ENCODE peak calls at places on chromosomes 11 and 22, in six cellular contexts. One of them, this sample, is unnamed.
A peak's percentile ranks its signal among the peaks of the same experiment; 100 is the strongest.

GRCh38 chr11:46693597-46694012 is 6.8 kb downstream of the ARHGAP1 start:
- DNase-seq in choroid plexus epithelial cell: peak; percentile 74
- DNase-seq in astrocyte of the spinal cord: peak; percentile 40
- DNase-seq in dorsolateral prefrontal cortex: no peak
- DNase-seq in Calu3: no peak
- DNase-seq in endothelial cell: no peak
- DNase-seq in this sample: no peak

GRCh38 chr22:19984851-19985811 is 31.5 kb downstream of the ARVCF start:
- DNase-seq in astrocyte of the spinal cord: no peak
- DNase-seq in dorsolateral prefrontal cortex: no peak
- DNase-seq in endothelial cell: no peak
- DNase-seq in choroid plexus epithelial cell: no peak
- DNase-seq in Calu3: no peak
- DNase-seq in this sample: no peak

GRCh38 chr11:63687845-63688244 is 6.5 kb downstream of the RTN3 start:
- DNase-seq in Calu3: no peak
- DNase-seq in choroid plexus epithelial cell: no peak
- DNase-seq in dorsolateral prefrontal cortex: no peak
- DNase-seq in astrocyte of the spinal cord: no peak
- DNase-seq in endothelial cell: no peak
- DNase-seq in this sample: no peak

GRCh38 chr11:70661763-70662501 is 263.6 kb downstream of the CTTN start:
- DNase-seq in Calu3: no peak
- DNase-seq in dorsolateral prefrontal cortex: peak; percentile 85
- DNase-seq in choroid plexus epithelial cell: no peak
- DNase-seq in endothelial cell: peak; percentile 39
- DNase-seq in astrocyte of the spinal cord: peak; percentile 14
- DNase-seq in this sample: no peak

GRCh38 chr11:74084796-74085541 is 76.1 kb upstream of the UCP3 start:
- DNase-seq in choroid plexus epithelial cell: peak; percentile 59
- DNase-seq in Calu3: no peak
- DNase-seq in astrocyte of the spinal cord: peak; percentile 15
- DNase-seq in dorsolateral prefrontal cortex: no peak
- DNase-seq in endothelial cell: no peak
- DNase-seq in this sample: peak; percentile 1

GRCh38 chr22:45422237-45422983 is 8.9 kb downstream of the RIBC2 start:
- DNase-seq in dorsolateral prefrontal cortex: no peak
- DNase-seq in endothelial cell: no peak
- DNase-seq in choroid plexus epithelial cell: no peak
- DNase-seq in Calu3: no peak
- DNase-seq in astrocyte of the spinal cord: no peak
- DNase-seq in this sample: no peak

GRCh38 chr11:18776324-18776723 is 15.3 kb downstream of the PTPN5 start:
- DNase-seq in dorsolateral prefrontal cortex: no peak
- DNase-seq in choroid plexus epithelial cell: no peak
- DNase-seq in Calu3: no peak
- DNase-seq in astrocyte of the spinal cord: no peak
- DNase-seq in endothelial cell: no peak
- DNase-seq in this sample: no peak

GRCh38 chr11:63504933-63505586 is 824 bp upstream of the LGALS12 start:
- DNase-seq in astrocyte of the spinal cord: no peak
- DNase-seq in endothelial cell: no peak
- DNase-seq in choroid plexus epithelial cell: no peak
- DNase-seq in Calu3: no peak
- DNase-seq in dorsolateral prefrontal cortex: peak; percentile 58
- DNase-seq in this sample: peak; percentile 40

GRCh38 chr22:39972656-39973055 is 12.5 kb downstream of the TMA7B start:
- DNase-seq in Calu3: no peak
- DNase-seq in dorsolateral prefrontal cortex: no peak
- DNase-seq in choroid plexus epithelial cell: no peak
- DNase-seq in astrocyte of the spinal cord: no peak
- DNase-seq in endothelial cell: no peak
- DNase-seq in this sample: no peak

GRCh38 chr22:22082229-22082835 is 99.7 kb upstream of the TOP3B start:
- DNase-seq in astrocyte of the spinal cord: no peak
- DNase-seq in Calu3: no peak
- DNase-seq in dorsolateral prefrontal cortex: no peak
- DNase-seq in choroid plexus epithelial cell: no peak
- DNase-seq in endothelial cell: no peak
- DNase-seq in this sample: no peak

GRCh38 chr11:120400564-120401364 is 64.6 kb downstream of the ARHGEF12 start:
- DNase-seq in dorsolateral prefrontal cortex: no peak
- DNase-seq in Calu3: peak; percentile 33
- DNase-seq in endothelial cell: no peak
- DNase-seq in choroid plexus epithelial cell: peak; percentile 99
- DNase-seq in astrocyte of the spinal cord: peak; percentile 98
- DNase-seq in this sample: peak; percentile 98

GRCh38 chr11:70742553-70743291 is 344.4 kb downstream of the CTTN start:
- DNase-seq in astrocyte of the spinal cord: no peak
- DNase-seq in choroid plexus epithelial cell: no peak
- DNase-seq in endothelial cell: peak; percentile 26
- DNase-seq in dorsolateral prefrontal cortex: peak; percentile 23
- DNase-seq in Calu3: no peak
- DNase-seq in this sample: no peak

GRCh38 chr11:2166091-2166851 is 5.3 kb upstream of the INS start:
- DNase-seq in astrocyte of the spinal cord: no peak
- DNase-seq in Calu3: peak; percentile 64
- DNase-seq in endothelial cell: peak; percentile 61
- DNase-seq in dorsolateral prefrontal cortex: no peak
- DNase-seq in choroid plexus epithelial cell: peak; percentile 23
- DNase-seq in this sample: peak; percentile 35

GRCh38 chr11:55357560-55358184 is 10.1 kb upstream of the OR4A15 start:
- DNase-seq in choroid plexus epithelial cell: no peak
- DNase-seq in Calu3: no peak
- DNase-seq in dorsolateral prefrontal cortex: no peak
- DNase-seq in astrocyte of the spinal cord: no peak
- DNase-seq in endothelial cell: no peak
- DNase-seq in this sample: no peak

GRCh38 chr11:3609416-3610265 is 32.2 kb downstream of the ART5 start:
- DNase-seq in astrocyte of the spinal cord: peak; percentile 44
- DNase-seq in choroid plexus epithelial cell: peak; percentile 65
- DNase-seq in endothelial cell: peak; percentile 50
- DNase-seq in dorsolateral prefrontal cortex: no peak
- DNase-seq in Calu3: peak; percentile 66
- DNase-seq in this sample: peak; percentile 51

GRCh38 chr11:130945945-130946344 is 29.7 kb upstream of the SNX19 start:
- DNase-seq in endothelial cell: no peak
- DNase-seq in choroid plexus epithelial cell: peak; percentile 59
- DNase-seq in dorsolateral prefrontal cortex: peak; percentile 77
- DNase-seq in astrocyte of the spinal cord: peak; percentile 67
- DNase-seq in Calu3: no peak
- DNase-seq in this sample: peak; percentile 52

GRCh38 chr22:17112491-17113042 is 8.6 kb downstream of the TMEM121B start:
- DNase-seq in Calu3: no peak
- DNase-seq in endothelial cell: no peak
- DNase-seq in choroid plexus epithelial cell: no peak
- DNase-seq in dorsolateral prefrontal cortex: no peak
- DNase-seq in astrocyte of the spinal cord: no peak
- DNase-seq in this sample: no peak

GRCh38 chr11:1072821-1073231 is 1.8 kb upstream of the MUC2 start:
- DNase-seq in endothelial cell: no peak
- DNase-seq in dorsolateral prefrontal cortex: peak; percentile 36
- DNase-seq in Calu3: no peak
- DNase-seq in choroid plexus epithelial cell: no peak
- DNase-seq in astrocyte of the spinal cord: no peak
- DNase-seq in this sample: no peak

GRCh38 chr22:49077586-49077985 is 750.1 kb downstream of the BRD1 start:
- DNase-seq in Calu3: no peak
- DNase-seq in endothelial cell: no peak
- DNase-seq in dorsolateral prefrontal cortex: peak; percentile 32
- DNase-seq in astrocyte of the spinal cord: no peak
- DNase-seq in choroid plexus epithelial cell: no peak
- DNase-seq in this sample: no peak

GRCh38 chr11:287821-288327 is 1.1 kb upstream of the PGGHG start:
- DNase-seq in Calu3: no peak
- DNase-seq in endothelial cell: no peak
- DNase-seq in astrocyte of the spinal cord: no peak
- DNase-seq in dorsolateral prefrontal cortex: peak; percentile 41
- DNase-seq in choroid plexus epithelial cell: no peak
- DNase-seq in this sample: no peak

GRCh38 chr11:59417023-59417422 is 9.2 kb downstream of the OR5A2 start:
- DNase-seq in dorsolateral prefrontal cortex: no peak
- DNase-seq in astrocyte of the spinal cord: no peak
- DNase-seq in Calu3: no peak
- DNase-seq in choroid plexus epithelial cell: no peak
- DNase-seq in endothelial cell: no peak
- DNase-seq in this sample: no peak

GRCh38 chr11:44654596-44654995 is 72.2 kb upstream of the TSPAN18 start:
- DNase-seq in dorsolateral prefrontal cortex: no peak
- DNase-seq in endothelial cell: no peak
- DNase-seq in Calu3: no peak
- DNase-seq in astrocyte of the spinal cord: no peak
- DNase-seq in choroid plexus epithelial cell: no peak
- DNase-seq in this sample: no peak

GRCh38 chr11:44654057-44654456 is 72.7 kb upstream of the TSPAN18 start:
- DNase-seq in Calu3: no peak
- DNase-seq in dorsolateral prefrontal cortex: no peak
- DNase-seq in astrocyte of the spinal cord: no peak
- DNase-seq in choroid plexus epithelial cell: no peak
- DNase-seq in endothelial cell: no peak
- DNase-seq in this sample: no peak

GRCh38 chr11:44661311-44661717 is 65.4 kb upstream of the TSPAN18 start:
- DNase-seq in dorsolateral prefrontal cortex: no peak
- DNase-seq in Calu3: no peak
- DNase-seq in astrocyte of the spinal cord: no peak
- DNase-seq in endothelial cell: no peak
- DNase-seq in choroid plexus epithelial cell: no peak
- DNase-seq in this sample: no peak

GRCh38 chr11:44659641-44660040 is 67.1 kb upstream of the TSPAN18 start:
- DNase-seq in astrocyte of the spinal cord: no peak
- DNase-seq in endothelial cell: no peak
- DNase-seq in choroid plexus epithelial cell: no peak
- DNase-seq in Calu3: no peak
- DNase-seq in dorsolateral prefrontal cortex: no peak
- DNase-seq in this sample: no peak

GRCh38 chr11:44658451-44658850 is 68.3 kb upstream of the TSPAN18 start:
- DNase-seq in dorsolateral prefrontal cortex: no peak
- DNase-seq in endothelial cell: peak; percentile 30
- DNase-seq in choroid plexus epithelial cell: peak; percentile 52
- DNase-seq in Calu3: peak; percentile 20
- DNase-seq in astrocyte of the spinal cord: no peak
- DNase-seq in this sample: no peak
- TF ChIP-seq CTCF in dorsolateral prefrontal cortex: no peak
- TF ChIP-seq CTCF in endothelial cell: peak; percentile 29
- TF ChIP-seq CTCF in choroid plexus epithelial cell: peak; percentile 60
- TF ChIP-seq CTCF in Calu3: no peak
- TF ChIP-seq CTCF in astrocyte of the spinal cord: peak; percentile 24
- TF ChIP-seq CTCF in this sample: no peak

GRCh38 chr11:134725211-134725610 is 313.2 kb upstream of the B3GAT1 start:
- DNase-seq in Calu3: no peak
- DNase-seq in astrocyte of the spinal cord: no peak
- DNase-seq in dorsolateral prefrontal cortex: no peak
- DNase-seq in endothelial cell: no peak
- DNase-seq in choroid plexus epithelial cell: no peak
- DNase-seq in this sample: no peak

GRCh38 chr11:134727204-134727603 is 315.2 kb upstream of the B3GAT1 start:
- DNase-seq in endothelial cell: no peak
- DNase-seq in Calu3: no peak
- DNase-seq in choroid plexus epithelial cell: no peak
- DNase-seq in dorsolateral prefrontal cortex: no peak
- DNase-seq in astrocyte of the spinal cord: no peak
- DNase-seq in this sample: peak; percentile 3

GRCh38 chr11:134725939-134726639 is 314.0 kb upstream of the B3GAT1 start:
- DNase-seq in choroid plexus epithelial cell: no peak
- DNase-seq in endothelial cell: peak; percentile 30
- DNase-seq in astrocyte of the spinal cord: no peak
- DNase-seq in Calu3: no peak
- DNase-seq in dorsolateral prefrontal cortex: no peak
- DNase-seq in this sample: no peak

GRCh38 chr11:134728186-134728585 is 316.1 kb upstream of the B3GAT1 start:
- DNase-seq in dorsolateral prefrontal cortex: no peak
- DNase-seq in Calu3: no peak
- DNase-seq in endothelial cell: no peak
- DNase-seq in choroid plexus epithelial cell: no peak
- DNase-seq in astrocyte of the spinal cord: no peak
- DNase-seq in this sample: no peak

DNA sequence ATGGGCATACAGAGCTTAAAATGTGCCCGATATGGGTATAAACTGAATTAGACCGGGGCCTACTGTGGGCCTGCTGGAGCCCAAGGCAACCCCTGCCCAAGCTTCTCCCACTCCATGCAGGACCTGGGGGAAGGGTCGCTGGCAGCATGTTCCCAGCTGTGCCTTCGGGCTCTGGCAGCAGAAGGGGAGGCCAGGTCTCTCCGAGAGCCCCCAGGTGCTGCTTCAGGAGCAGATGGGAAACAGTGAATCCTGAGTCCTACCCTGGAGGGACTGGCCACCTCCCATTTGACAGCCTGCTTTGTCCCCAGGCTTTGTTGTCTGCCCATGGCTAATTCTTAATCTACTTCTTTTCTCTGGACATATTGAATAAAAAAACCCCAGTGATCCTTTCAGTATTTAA is 315.6 kb upstream of the B3GAT1 start:
- DNase-seq in endothelial cell: no peak
- DNase-seq in astrocyte of the spinal cord: no peak
- DNase-seq in dorsolateral prefrontal cortex: no peak
- DNase-seq in Calu3: no peak
- DNase-seq in choroid plexus epithelial cell: no peak
- DNase-seq in this sample: no peak
- TF ChIP-seq CTCF in endothelial cell: no peak
- TF ChIP-seq CTCF in astrocyte of the spinal cord: no peak
- TF ChIP-seq CTCF in dorsolateral prefrontal cortex: no peak
- TF ChIP-seq CTCF in Calu3: no peak
- TF ChIP-seq CTCF in choroid plexus epithelial cell: no peak
- TF ChIP-seq CTCF in this sample: no peak

GRCh38 chr22:28826921-28827320 is 26.6 kb upstream of the XBP1 start:
- DNase-seq in dorsolateral prefrontal cortex: no peak
- DNase-seq in choroid plexus epithelial cell: no peak
- DNase-seq in Calu3: no peak
- DNase-seq in astrocyte of the spinal cord: no peak
- DNase-seq in endothelial cell: no peak
- DNase-seq in this sample: no peak
- TF ChIP-seq CTCF in dorsolateral prefrontal cortex: no peak
- TF ChIP-seq CTCF in choroid plexus epithelial cell: no peak
- TF ChIP-seq CTCF in Calu3: no peak
- TF ChIP-seq CTCF in astrocyte of the spinal cord: no peak
- TF ChIP-seq CTCF in endothelial cell: no peak
- TF ChIP-seq CTCF in this sample: no peak

DNA sequence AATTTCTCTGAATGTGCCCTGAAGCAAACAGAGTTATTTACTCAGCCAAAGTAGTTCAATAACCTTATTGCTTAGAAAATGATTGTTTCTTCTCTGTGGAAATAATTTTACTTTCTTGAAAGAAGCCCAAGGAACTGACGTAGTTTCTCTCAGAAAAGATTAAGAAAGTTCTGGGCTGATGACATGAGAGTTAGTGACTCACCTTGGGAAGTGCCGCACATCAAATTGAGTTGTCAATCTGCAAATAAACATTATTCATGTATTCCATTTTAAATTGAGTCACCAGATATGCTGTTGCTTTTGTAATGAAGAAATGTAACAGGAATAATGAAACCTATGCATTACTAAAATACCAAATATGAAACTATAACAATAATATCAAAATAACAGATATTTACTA is 418.7 kb upstream of the LRRC4C start:
- DNase-seq in choroid plexus epithelial cell: no peak
- DNase-seq in Calu3: no peak
- DNase-seq in dorsolateral prefrontal cortex: no peak
- DNase-seq in endothelial cell: no peak
- DNase-seq in astrocyte of the spinal cord: no peak
- DNase-seq in this sample: peak; percentile 38
- TF ChIP-seq CTCF in choroid plexus epithelial cell: no peak
- TF ChIP-seq CTCF in Calu3: no peak
- TF ChIP-seq CTCF in dorsolateral prefrontal cortex: no peak
- TF ChIP-seq CTCF in endothelial cell: no peak
- TF ChIP-seq CTCF in astrocyte of the spinal cord: no peak
- TF ChIP-seq CTCF in this sample: no peak